ENCODE peak calls at places on chromosomes 1 and 21, in ten cellular contexts. W, C, O, V, M, S, H, L, A and D are unnamed samples.

GRCh38 chr1:41245659-41246058 is 3.6 kb upstream of the SCMH1 start:
- DNase-seq in W (no peak), C (no peak), O (no peak), V (no peak), M (no peak), S (no peak), H (no peak), L (no peak), A (no peak), D (no peak)

GRCh38 chr21:45002381-45003204 is 62.8 kb downstream of the SLX9 start:
- DNase-seq in W (no peak), C (no peak), O (peak; percentile 8), V (peak; percentile 18), M (peak; percentile 8), S (no peak), H (no peak), L (no peak), A (no peak), D (no peak)

GRCh38 chr1:9844106-9844505 is 20.3 kb upstream of the CLSTN1 start:
- DNase-seq in W (no peak), C (no peak), O (no peak), V (no peak), M (no peak), S (no peak), H (no peak), L (no peak), A (no peak), D (no peak)

GRCh38 chr1:43708006-43708412 is 673 bp downstream of the ST3GAL3 start:
- DNase-seq in W (peak; percentile 33), C (no peak), O (no peak), V (no peak), M (no peak), S (no peak), H (no peak), L (peak; percentile 62), A (no peak), D (peak; percentile 76)

GRCh38 chr21:35398366-35398982 is 349.4 kb upstream of the RUNX1 start:
- DNase-seq in W (peak; percentile 28), C (no peak), O (no peak), V (no peak), M (no peak), S (no peak), H (no peak), L (no peak), A (no peak), D (no peak)

GRCh38 chr1:167905671-167906070 is 8.3 kb downstream of the ADCY10 start:
- DNase-seq in W (peak; percentile 18), C (no peak), O (no peak), V (no peak), M (no peak), S (no peak), H (no peak), L (no peak), A (no peak), D (no peak)

GRCh38 chr1:236394905-236395779 is 1.1 kb downstream of the EDARADD start:
- DNase-seq in W (peak; percentile 9), C (peak; percentile 71), O (peak; percentile 23), V (no peak), M (peak; percentile 15), S (peak; percentile 31), H (no peak), L (peak; percentile 73), A (no peak), D (no peak)

GRCh38 chr1:179706339-179706941 is 36.7 kb upstream of the FAM163A start:
- DNase-seq in W (peak; percentile 74), C (peak; percentile 74), O (peak; percentile 24), V (no peak), M (peak; percentile 37), S (no peak), H (no peak), L (peak; percentile 38), A (peak; percentile 37), D (peak; percentile 20)

GRCh38 chr21:18041012-18041411 is 203.6 kb upstream of the CHODL start:
- DNase-seq in W (no peak), C (peak; percentile 73), O (no peak), V (no peak), M (no peak), S (no peak), H (no peak), L (peak; percentile 28), A (no peak), D (no peak)

GRCh38 chr21:38986460-38987395 is 181.0 kb downstream of the ETS2 start:
- DNase-seq in W (no peak), C (no peak), O (no peak), V (no peak), M (no peak), S (no peak), H (no peak), L (no peak), A (no peak), D (no peak)

GRCh38 chr1:211830330-211831142 is at the start of gene LPGAT1:
- DNase-seq in W (peak; percentile 56), C (peak; percentile 93), O (peak; percentile 82), V (peak; percentile 58), M (peak; percentile 81), S (peak; percentile 39), H (peak; percentile 5), L (peak; percentile 80), A (peak; percentile 27), D (peak; percentile 71)

GRCh38 chr21:39845581-39846130 is 21.6 kb upstream of the PCP4 start:
- DNase-seq in W (no peak), C (peak; percentile 42), O (no peak), V (no peak), M (no peak), S (no peak), H (no peak), L (no peak), A (no peak), D (no peak)

GRCh38 chr1:61241411-61241838 is 159.1 kb downstream of the NFIA start:
- DNase-seq in W (peak; percentile 33), C (no peak), O (peak; percentile 25), V (peak; percentile 65), M (peak; percentile 70), S (peak; percentile 63), H (no peak), L (no peak), A (no peak), D (no peak)

DNA sequence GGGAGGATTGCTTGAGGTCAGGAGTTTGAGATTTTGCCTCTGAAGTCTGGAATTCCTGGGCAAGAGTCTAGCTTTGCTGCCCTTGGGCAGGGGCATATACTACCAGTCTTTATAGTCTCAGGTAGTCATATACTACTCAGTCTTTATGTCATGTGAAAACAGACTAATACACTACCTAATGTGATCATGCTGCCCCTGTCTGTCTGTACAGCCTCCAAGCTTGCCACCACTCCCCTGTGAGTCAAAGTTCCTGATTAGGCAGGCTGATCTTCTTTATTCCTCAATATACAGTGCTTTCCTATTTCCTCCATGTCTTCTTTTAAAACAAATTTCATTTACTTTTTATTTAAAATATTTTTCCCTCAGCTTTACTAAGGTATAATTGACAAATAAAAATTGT is 105.3 kb upstream of the BEND5 start:
- DNase-seq in W (no peak), C (no peak), O (no peak), V (no peak), M (no peak), S (no peak), H (no peak), L (no peak), A (no peak), D (no peak)
- H3K9me3 ChIP-seq in W (no peaks in the 10 kb centered on the region), C (no peaks in the 10 kb centered on the region), O (no peaks in the 10 kb centered on the region), V (no peaks in the 10 kb centered on the region), M (no peaks in the 10 kb centered on the region), S (no peaks in the 10 kb centered on the region), H (no peaks in the 10 kb centered on the region), L (no peaks in the 10 kb centered on the region), A (no peaks in the 10 kb centered on the region), D (no peaks in the 10 kb centered on the region)

GRCh38 chr1:74771913-74772515 is 39.1 kb downstream of the TYW3 start:
- DNase-seq in W (peak; percentile 66), C (peak; percentile 68), O (no peak), V (no peak), M (no peak), S (no peak), H (no peak), L (no peak), A (peak; percentile 22), D (no peak)

GRCh38 chr1:74763714-74764301 is 30.9 kb downstream of the TYW3 start:
- DNase-seq in W (no peak), C (no peak), O (no peak), V (no peak), M (no peak), S (no peak), H (no peak), L (no peak), A (no peak), D (no peak)

GRCh38 chr1:74767490-74767889 is 34.5 kb downstream of the TYW3 start:
- DNase-seq in W (peak; percentile 15), C (peak; percentile 40), O (no peak), V (no peak), M (no peak), S (no peak), H (no peak), L (peak; percentile 70), A (peak; percentile 44), D (no peak)

DNA sequence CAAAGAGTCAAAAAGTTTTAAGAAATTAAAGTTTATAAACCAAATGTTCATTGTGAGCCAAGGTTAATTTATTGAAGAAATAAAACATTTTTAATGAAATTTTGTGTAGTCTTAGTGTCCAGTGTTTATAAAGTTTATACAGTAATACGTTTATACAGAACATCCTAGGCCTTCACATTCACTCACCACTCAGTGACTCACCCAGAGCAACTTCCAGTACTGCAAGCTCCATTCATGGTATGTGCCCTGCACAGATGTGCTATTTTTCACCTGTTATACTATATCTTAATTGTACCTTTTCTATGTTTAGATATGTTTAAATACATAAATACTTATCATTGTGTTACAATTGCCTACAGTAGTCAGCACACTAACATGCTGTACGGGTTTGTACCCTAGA is 33.6 kb downstream of the TYW3 start:
- DNase-seq in W (no peak), C (no peak), O (no peak), V (no peak), M (no peak), S (no peak), H (no peak), L (no peak), A (no peak), D (no peak)
- H3K4me1 ChIP-seq in W (no peaks in the 10 kb centered on the region), C (no peaks in the 10 kb centered on the region), O (no peaks in the 10 kb centered on the region), V (no peaks in the 10 kb centered on the region), M (no peaks in the 10 kb centered on the region), S (no peaks in the 10 kb centered on the region), H (no peaks in the 10 kb centered on the region), L (no peaks in the 10 kb centered on the region), A (no peaks in the 10 kb centered on the region), D (no peaks in the 10 kb centered on the region)

DNA sequence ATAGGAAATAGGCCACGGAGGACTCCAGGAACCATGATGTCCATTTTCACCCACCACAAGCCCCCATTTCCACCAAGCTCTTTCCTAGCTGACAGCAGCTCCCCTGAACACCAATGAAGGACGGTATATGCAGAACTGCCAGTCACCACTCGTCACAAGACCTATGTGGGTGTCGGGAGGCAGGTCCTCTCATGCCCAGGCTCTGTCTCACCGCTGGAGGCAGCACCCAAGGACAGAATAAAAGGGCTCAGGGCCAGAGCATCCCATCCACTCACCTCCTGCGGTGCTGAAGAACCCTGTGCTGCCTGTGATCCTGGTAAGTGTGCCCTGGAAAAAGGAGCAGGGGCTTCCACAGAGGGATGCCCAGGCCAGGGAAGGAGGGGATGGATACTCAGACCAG is at the start of gene LCE1F:
- DNase-seq in W (no peak), C (no peak), O (no peak), V (no peak), M (no peak), S (no peak), H (no peak), L (no peak), A (peak; percentile 15), D (no peak)
- H3K9me3 ChIP-seq in W (no peaks in the 10 kb centered on the region), C (peaks cover 28% of the 10 kb centered on the region), O (no peaks in the 10 kb centered on the region), V (no peaks in the 10 kb centered on the region), M (no peaks in the 10 kb centered on the region), S (no peaks in the 10 kb centered on the region), H (no peaks in the 10 kb centered on the region), L (peaks cover 65% of the 10 kb centered on the region), A (no peaks in the 10 kb centered on the region), D (no peaks in the 10 kb centered on the region)

GRCh38 chr1:215597961-215598360 is 30.9 kb downstream of the KCTD3 start:
- DNase-seq in W (no peak), C (no peak), O (no peak), V (no peak), M (no peak), S (no peak), H (no peak), L (no peak), A (no peak), D (no peak)
- H3K4me1 ChIP-seq in W (no peaks in the 10 kb centered on the region), C (peaks cover 13% of the 10 kb centered on the region), O (peaks cover 33% of the 10 kb centered on the region), V (peaks cover 5% of the 10 kb centered on the region), M (peaks cover 3% of the 10 kb centered on the region), S (no peaks in the 10 kb centered on the region), H (peaks cover 12% of the 10 kb centered on the region), L (no peaks in the 10 kb centered on the region), A (peaks cover 15% of the 10 kb centered on the region), D (peaks cover 9% of the 10 kb centered on the region)